ENCODE peak calls at places on chromosome 21, in four cellular contexts. One of them, this sample, is unnamed.

GRCh38 chr21:31088196-31088751 is 50.0 kb upstream of the KRTAP19-8 start:
- DNase-seq in esophagus muscularis mucosa: peak
- DNase-seq in sigmoid colon: no peak
- DNase-seq in A549: no peak
- DNase-seq in this sample: no peak

GRCh38 chr21:30337644-30338170 is at the start of gene KRTAP27-1:
- DNase-seq in esophagus muscularis mucosa: no peak
- DNase-seq in sigmoid colon: no peak
- DNase-seq in A549: no peak
- DNase-seq in this sample: no peak

GRCh38 chr21:15363921-15364320 is 299.1 kb upstream of the NRIP1 start:
- DNase-seq in esophagus muscularis mucosa: no peak
- DNase-seq in sigmoid colon: no peak
- DNase-seq in A549: no peak
- DNase-seq in this sample: no peak

GRCh38 chr21:38355992-38356781 is 99.4 kb downstream of the KCNJ15 start:
- DNase-seq in esophagus muscularis mucosa: no peak
- DNase-seq in sigmoid colon: peak
- DNase-seq in A549: peak
- DNase-seq in this sample: peak

GRCh38 chr21:39597595-39598185 is 15.1 kb upstream of the B3GALT5 start:
- DNase-seq in sigmoid colon: no peak
- DNase-seq in esophagus muscularis mucosa: peak
- DNase-seq in A549: no peak
- DNase-seq in this sample: no peak

GRCh38 chr21:38930838-38931237 is 125.1 kb downstream of the ETS2 start:
- DNase-seq in sigmoid colon: peak
- DNase-seq in esophagus muscularis mucosa: no peak
- DNase-seq in A549: no peak
- DNase-seq in this sample: no peak

GRCh38 chr21:38386967-38387366 is 111.3 kb downstream of the ERG start:
- DNase-seq in esophagus muscularis mucosa: peak
- DNase-seq in A549: no peak
- DNase-seq in sigmoid colon: no peak
- DNase-seq in this sample: peak

GRCh38 chr21:23936224-23936623 is 1671.1 kb downstream of the MRPL39 start:
- DNase-seq in sigmoid colon: no peak
- DNase-seq in esophagus muscularis mucosa: no peak
- DNase-seq in A549: no peak
- DNase-seq in this sample: peak

GRCh38 chr21:14846619-14847018 is 218.2 kb downstream of the NRIP1 start:
- DNase-seq in A549: no peak
- DNase-seq in sigmoid colon: no peak
- DNase-seq in esophagus muscularis mucosa: no peak
- DNase-seq in this sample: no peak

GRCh38 chr21:40587786-40588353 is 259.1 kb downstream of the DSCAM start:
- DNase-seq in A549: no peak
- DNase-seq in esophagus muscularis mucosa: no peak
- DNase-seq in sigmoid colon: no peak
- DNase-seq in this sample: no peak

GRCh38 chr21:39661121-39661520 is 48.4 kb downstream of the B3GALT5 start:
- DNase-seq in esophagus muscularis mucosa: no peak
- DNase-seq in A549: no peak
- DNase-seq in sigmoid colon: no peak
- DNase-seq in this sample: no peak

GRCh38 chr21:40051801-40052200 is 184.6 kb downstream of the PCP4 start:
- DNase-seq in A549: no peak
- DNase-seq in esophagus muscularis mucosa: no peak
- DNase-seq in sigmoid colon: no peak
- DNase-seq in this sample: no peak

GRCh38 chr21:37871121-37871862 is 45.0 kb downstream of the KCNJ6 start:
- DNase-seq in sigmoid colon: no peak
- DNase-seq in esophagus muscularis mucosa: no peak
- DNase-seq in A549: no peak
- DNase-seq in this sample: no peak

GRCh38 chr21:37974081-37974480 is 57.8 kb upstream of the KCNJ6 start:
- DNase-seq in sigmoid colon: no peak
- DNase-seq in esophagus muscularis mucosa: no peak
- DNase-seq in A549: no peak
- DNase-seq in this sample: no peak

GRCh38 chr21:25107708-25108107 is 499.6 kb downstream of the MRPL39 start:
- DNase-seq in sigmoid colon: no peak
- DNase-seq in esophagus muscularis mucosa: no peak
- DNase-seq in A549: no peak
- DNase-seq in this sample: no peak

GRCh38 chr21:31634993-31635392 is 24.5 kb upstream of the SOD1 start:
- DNase-seq in esophagus muscularis mucosa: no peak
- DNase-seq in A549: no peak
- DNase-seq in sigmoid colon: no peak
- DNase-seq in this sample: no peak

GRCh38 chr21:38121888-38122705 is 134.7 kb upstream of the KCNJ15 start:
- DNase-seq in A549: no peak
- DNase-seq in esophagus muscularis mucosa: no peak
- DNase-seq in sigmoid colon: no peak
- DNase-seq in this sample: no peak

GRCh38 chr21:8997011-8997440 is 1524.4 kb upstream of the TPTE start:
- DNase-seq in esophagus muscularis mucosa: no peak
- DNase-seq in A549: no peak
- DNase-seq in sigmoid colon: no peak
- DNase-seq in this sample: no peak

GRCh38 chr21:21200103-21200938 is 202.1 kb downstream of the NCAM2 start:
- DNase-seq in sigmoid colon: peak
- DNase-seq in esophagus muscularis mucosa: no peak
- DNase-seq in A549: no peak
- DNase-seq in this sample: peak

GRCh38 chr21:26581818-26582217 is 8.7 kb upstream of the CYYR1 start:
- DNase-seq in esophagus muscularis mucosa: no peak
- DNase-seq in A549: no peak
- DNase-seq in sigmoid colon: no peak
- DNase-seq in this sample: no peak

GRCh38 chr21:39713905-39714304 is 31.1 kb upstream of the IGSF5 start:
- DNase-seq in A549: no peak
- DNase-seq in esophagus muscularis mucosa: no peak
- DNase-seq in sigmoid colon: no peak
- DNase-seq in this sample: no peak

GRCh38 chr21:27134513-27134912 is 167.6 kb upstream of the ADAMTS5 start:
- DNase-seq in A549: no peak
- DNase-seq in esophagus muscularis mucosa: no peak
- DNase-seq in sigmoid colon: no peak
- DNase-seq in this sample: no peak

DNA sequence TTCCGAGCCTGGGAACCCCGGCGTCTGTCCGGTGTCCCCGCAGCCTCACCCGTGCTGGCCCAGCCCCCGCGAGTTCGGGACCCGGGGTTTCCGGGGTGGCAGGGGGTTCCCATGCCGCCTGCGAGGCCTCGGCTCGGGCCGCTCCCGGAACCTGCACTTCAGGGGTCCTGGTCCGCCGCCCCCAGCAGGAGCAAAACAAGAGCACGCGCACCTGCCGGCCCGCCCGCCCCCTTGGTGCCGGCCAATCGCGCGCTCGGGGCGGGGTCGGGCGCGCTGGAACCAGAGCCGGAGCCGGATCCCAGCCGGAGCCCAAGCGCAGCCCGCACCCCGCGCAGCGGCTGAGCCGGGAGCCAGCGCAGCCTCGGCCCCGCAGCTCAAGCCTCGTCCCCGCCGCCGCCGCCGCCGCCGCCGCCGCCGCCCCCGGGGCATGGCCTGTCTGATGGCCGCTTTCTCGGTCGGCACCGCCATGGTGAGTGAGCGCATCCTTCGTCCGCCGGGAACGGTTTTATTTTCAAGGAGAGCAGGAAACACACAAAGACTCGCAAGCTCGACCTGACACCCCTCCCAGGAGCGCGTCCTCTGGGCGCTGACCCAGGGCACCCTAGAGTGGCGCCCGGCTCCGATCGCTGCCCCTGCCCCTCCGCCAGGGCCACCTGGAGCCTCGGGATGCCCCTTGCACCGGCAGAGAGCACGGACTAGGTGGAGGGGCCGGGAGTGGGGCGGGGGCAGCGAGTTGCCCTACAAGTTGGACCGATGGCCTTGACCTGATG is at the start of gene ABCG1:
- DNase-seq in A549: peak
- DNase-seq in sigmoid colon: peak
- DNase-seq in esophagus muscularis mucosa: no peak
- DNase-seq in this sample: peak
- TF ChIP-seq POLR2A in A549: no peak
- TF ChIP-seq POLR2A in sigmoid colon: no peak
- TF ChIP-seq POLR2A in esophagus muscularis mucosa: no peak
- TF ChIP-seq POLR2A in this sample: no peak

DNA sequence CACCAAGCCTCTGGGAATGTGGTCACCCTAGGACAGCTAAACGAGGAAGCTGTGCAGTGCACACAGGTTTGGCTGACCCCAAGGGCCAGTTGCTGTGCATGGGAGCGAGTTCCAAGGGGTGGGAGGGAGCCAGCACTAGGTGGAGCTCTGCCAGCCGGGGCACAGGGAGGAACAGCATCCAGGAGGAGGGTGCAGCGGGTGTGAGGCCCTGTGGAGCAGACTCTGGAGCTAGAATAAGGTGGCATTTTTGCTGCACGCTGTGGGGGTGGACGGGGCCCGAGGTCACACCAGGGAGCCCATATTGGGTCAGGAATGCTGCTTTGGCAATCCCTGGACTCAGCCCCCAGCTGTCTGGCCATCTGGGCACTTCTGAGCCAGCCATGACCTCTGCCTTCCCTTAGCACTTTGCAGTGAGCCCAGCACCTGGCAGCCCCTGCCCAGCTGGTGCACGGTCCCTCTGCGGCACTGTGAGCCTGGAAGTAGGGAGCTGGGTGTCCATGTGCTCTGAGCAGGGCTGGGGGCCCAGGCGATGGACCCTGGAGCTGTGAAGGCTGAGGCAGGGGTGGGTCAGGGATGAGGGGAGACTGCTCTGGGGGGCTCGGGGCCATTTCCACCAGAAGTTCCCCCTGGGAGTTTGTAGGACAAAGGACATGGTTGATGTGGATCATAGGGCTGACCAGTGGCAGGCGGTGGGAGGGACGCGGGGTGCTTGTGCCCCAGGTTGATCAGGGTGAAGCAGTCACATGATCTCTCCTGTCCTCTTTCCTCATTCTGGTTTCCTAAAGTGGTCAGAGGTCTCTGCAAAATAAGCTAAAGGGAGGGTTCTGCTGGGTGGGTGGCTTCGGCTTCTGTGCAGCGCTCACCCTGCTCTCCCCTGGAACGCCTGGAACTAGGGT is 8.9 kb downstream of the PDXK start:
- DNase-seq in esophagus muscularis mucosa: no peak
- DNase-seq in A549: peak
- DNase-seq in sigmoid colon: no peak
- DNase-seq in this sample: peak
- TF ChIP-seq POLR2A in esophagus muscularis mucosa: no peak
- TF ChIP-seq POLR2A in A549: no peak
- TF ChIP-seq POLR2A in sigmoid colon: no peak
- TF ChIP-seq POLR2A in this sample: no peak

DNA sequence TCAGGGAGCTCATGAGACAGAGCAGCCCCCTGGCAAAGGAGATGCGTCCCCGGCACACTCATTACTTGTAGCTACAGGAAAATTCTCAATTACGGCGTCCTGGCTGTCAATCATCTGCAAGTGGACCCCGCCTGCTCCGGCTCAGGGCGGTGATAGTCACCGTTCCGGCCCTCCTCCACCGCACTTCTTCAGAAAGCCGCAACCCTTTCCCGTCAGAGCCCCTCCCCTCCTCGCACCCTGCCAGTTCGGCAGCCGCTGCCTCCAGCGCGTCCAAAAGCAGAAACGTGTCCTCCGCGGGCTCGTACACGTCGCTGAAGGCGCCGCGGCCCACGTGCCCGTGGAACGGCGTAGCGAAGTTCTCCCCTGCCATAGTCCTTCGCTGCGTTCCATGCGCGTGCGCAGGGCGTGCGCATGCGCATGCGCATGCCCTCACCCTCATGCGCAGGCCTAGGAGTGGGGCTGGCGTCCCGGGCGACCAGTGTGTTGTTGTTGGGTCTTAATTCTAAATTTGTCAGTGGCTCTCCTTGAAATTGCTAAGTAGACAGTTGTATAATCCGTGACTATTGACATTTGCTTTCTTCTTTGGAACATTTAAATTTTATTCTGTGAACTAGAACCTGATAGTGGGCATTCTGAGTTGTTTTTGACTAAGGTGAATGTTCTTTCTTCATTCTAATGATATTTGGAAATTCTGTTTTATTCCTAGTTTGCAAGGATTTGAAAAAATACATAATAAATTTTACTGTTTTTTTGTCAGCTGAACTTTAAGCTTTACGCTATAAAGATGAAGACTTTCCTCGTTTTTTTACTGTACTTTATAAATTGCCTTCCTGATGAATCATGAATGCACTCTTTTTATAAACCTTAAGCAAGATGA is 107.5 kb downstream of the LTN1 start:
- DNase-seq in esophagus muscularis mucosa: peak
- DNase-seq in sigmoid colon: peak
- DNase-seq in A549: peak
- DNase-seq in this sample: peak
- TF ChIP-seq POLR2A in esophagus muscularis mucosa: peak
- TF ChIP-seq POLR2A in sigmoid colon: peak
- TF ChIP-seq POLR2A in A549: peak
- TF ChIP-seq POLR2A in this sample: peak

GRCh38 chr21:45594721-45595489 is 48.6 kb upstream of the PCBP3 start:
- DNase-seq in esophagus muscularis mucosa: no peak
- DNase-seq in sigmoid colon: peak
- DNase-seq in A549: no peak
- DNase-seq in this sample: no peak

GRCh38 chr21:45592208-45592619 is 50.0 kb upstream of the SLC19A1 start:
- DNase-seq in sigmoid colon: peak
- DNase-seq in A549: no peak
- DNase-seq in esophagus muscularis mucosa: no peak
- DNase-seq in this sample: peak

GRCh38 chr21:45592626-45593134 is 50.4 kb upstream of the SLC19A1 start:
- DNase-seq in esophagus muscularis mucosa: no peak
- DNase-seq in sigmoid colon: peak
- DNase-seq in A549: no peak
- DNase-seq in this sample: no peak

GRCh38 chr21:45591619-45592207 is 49.5 kb upstream of the SLC19A1 start:
- DNase-seq in sigmoid colon: no peak
- DNase-seq in A549: no peak
- DNase-seq in esophagus muscularis mucosa: no peak
- DNase-seq in this sample: no peak

DNA sequence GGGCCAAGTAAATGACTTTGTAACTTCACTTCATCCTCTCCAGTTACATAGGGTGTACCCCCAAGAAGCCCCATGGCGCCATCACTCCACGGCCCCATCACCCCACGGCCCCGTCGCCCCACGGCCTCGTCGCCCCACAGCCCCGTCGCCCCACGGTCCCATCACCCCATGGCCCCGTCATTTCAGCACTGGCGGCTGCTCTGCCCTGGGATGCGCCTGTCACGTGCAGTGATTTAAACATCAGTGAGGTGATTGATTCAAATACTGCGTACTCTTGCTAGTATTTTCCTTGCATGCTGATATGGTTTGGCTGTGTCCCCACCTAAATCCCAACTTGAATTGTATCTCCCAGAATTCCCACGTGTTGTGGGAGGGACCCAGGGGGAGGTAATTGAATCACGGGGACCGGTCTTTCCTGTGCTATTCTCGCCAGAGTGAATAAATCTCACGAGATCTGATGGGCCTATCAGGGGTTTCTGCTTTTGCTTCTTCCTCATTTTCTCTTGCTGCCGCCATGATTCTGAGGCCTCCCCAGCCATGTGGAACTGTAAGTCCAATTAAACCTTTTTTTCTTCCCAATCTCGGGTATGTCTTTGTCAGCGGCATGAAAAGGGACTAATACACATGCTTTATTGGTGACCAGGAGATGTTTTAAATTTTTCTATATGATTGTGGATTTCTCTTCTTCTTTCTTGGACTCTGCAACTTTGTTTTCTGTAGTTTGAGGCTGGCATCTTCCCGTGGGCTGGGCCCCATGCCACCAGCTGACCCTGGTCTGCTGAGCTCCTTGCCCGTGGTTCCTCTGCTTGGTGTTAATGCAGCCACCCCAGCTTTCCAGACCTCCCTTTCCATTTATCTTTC is 50.1 kb upstream of the PCBP3 start:
- DNase-seq in esophagus muscularis mucosa: no peak
- DNase-seq in sigmoid colon: peak
- DNase-seq in A549: no peak
- DNase-seq in this sample: no peak
- TF ChIP-seq POLR2A in esophagus muscularis mucosa: no peak
- TF ChIP-seq POLR2A in sigmoid colon: no peak
- TF ChIP-seq POLR2A in A549: no peak
- TF ChIP-seq POLR2A in this sample: no peak